ENCODE peak calls at places on chromosomes 1 and 21, in eight cellular contexts. One of them, this sample, is unnamed.

GRCh38 chr1:67300561-67300960 is 7.1 kb upstream of the IL12RB2 start:
- DNase-seq in heart right ventricle: no peak
- DNase-seq in HL-60: no peak
- DNase-seq in neural progenitor cell: no peak
- DNase-seq in A549: no peak
- DNase-seq in spleen: no peak
- DNase-seq in lung: no peak
- DNase-seq in astrocyte of the spinal cord: peak
- DNase-seq in this sample: no peak

GRCh38 chr1:228018125-228018398 is 11.3 kb downstream of the WNT3A start:
- DNase-seq in heart right ventricle: no peak
- DNase-seq in HL-60: no peak
- DNase-seq in neural progenitor cell: no peak
- DNase-seq in A549: no peak
- DNase-seq in spleen: no peak
- DNase-seq in lung: no peak
- DNase-seq in astrocyte of the spinal cord: no peak
- DNase-seq in this sample: no peak

GRCh38 chr1:99979071-99979470 is 9.3 kb downstream of the SLC35A3 start:
- DNase-seq in heart right ventricle: no peak
- DNase-seq in HL-60: no peak
- DNase-seq in neural progenitor cell: no peak
- DNase-seq in A549: no peak
- DNase-seq in spleen: no peak
- DNase-seq in lung: no peak
- DNase-seq in astrocyte of the spinal cord: no peak
- DNase-seq in this sample: no peak

GRCh38 chr1:46653405-46653853 is 14.7 kb downstream of the ATPAF1 start:
- DNase-seq in heart right ventricle: no peak
- DNase-seq in HL-60: no peak
- DNase-seq in neural progenitor cell: no peak
- DNase-seq in A549: no peak
- DNase-seq in spleen: no peak
- DNase-seq in lung: no peak
- DNase-seq in astrocyte of the spinal cord: peak
- DNase-seq in this sample: no peak

GRCh38 chr1:3863231-3863935 is 6.1 kb downstream of the DFFB start:
- DNase-seq in heart right ventricle: no peak
- DNase-seq in HL-60: no peak
- DNase-seq in neural progenitor cell: no peak
- DNase-seq in A549: no peak
- DNase-seq in spleen: no peak
- DNase-seq in lung: no peak
- DNase-seq in astrocyte of the spinal cord: no peak
- DNase-seq in this sample: no peak

GRCh38 chr1:92329356-92330129 is 30.7 kb downstream of the RPAP2 start:
- DNase-seq in heart right ventricle: no peak
- DNase-seq in HL-60: no peak
- DNase-seq in neural progenitor cell: no peak
- DNase-seq in A549: no peak
- DNase-seq in spleen: no peak
- DNase-seq in lung: no peak
- DNase-seq in astrocyte of the spinal cord: peak
- DNase-seq in this sample: no peak

GRCh38 chr21:32962286-32962685 is 63.4 kb upstream of the OLIG2 start:
- DNase-seq in heart right ventricle: no peak
- DNase-seq in HL-60: no peak
- DNase-seq in neural progenitor cell: peak
- DNase-seq in A549: no peak
- DNase-seq in spleen: no peak
- DNase-seq in lung: no peak
- DNase-seq in astrocyte of the spinal cord: no peak
- DNase-seq in this sample: no peak

GRCh38 chr1:32142446-32143301 is 34.8 kb downstream of the KPNA6 start:
- DNase-seq in heart right ventricle: peak
- DNase-seq in HL-60: no peak
- DNase-seq in neural progenitor cell: no peak
- DNase-seq in A549: peak
- DNase-seq in spleen: no peak
- DNase-seq in lung: no peak
- DNase-seq in astrocyte of the spinal cord: peak
- DNase-seq in this sample: peak

GRCh38 chr1:193558491-193559028 is 372.1 kb upstream of the B3GALT2 start:
- DNase-seq in heart right ventricle: no peak
- DNase-seq in HL-60: peak
- DNase-seq in neural progenitor cell: no peak
- DNase-seq in A549: peak
- DNase-seq in spleen: no peak
- DNase-seq in lung: peak
- DNase-seq in astrocyte of the spinal cord: peak
- DNase-seq in this sample: no peak

GRCh38 chr1:150971583-150972416 is 2.8 kb downstream of the CERS2 start:
- DNase-seq in heart right ventricle: no peak
- DNase-seq in HL-60: no peak
- DNase-seq in neural progenitor cell: peak
- DNase-seq in A549: no peak
- DNase-seq in spleen: peak
- DNase-seq in lung: peak
- DNase-seq in astrocyte of the spinal cord: no peak
- DNase-seq in this sample: no peak

GRCh38 chr21:45962531-45963224 is 18.9 kb upstream of the COL6A1 start:
- DNase-seq in heart right ventricle: no peak
- DNase-seq in HL-60: no peak
- DNase-seq in neural progenitor cell: no peak
- DNase-seq in A549: no peak
- DNase-seq in spleen: no peak
- DNase-seq in lung: no peak
- DNase-seq in astrocyte of the spinal cord: no peak
- DNase-seq in this sample: no peak

GRCh38 chr1:241142493-241142892 is 214.5 kb downstream of the RGS7 start:
- DNase-seq in heart right ventricle: no peak
- DNase-seq in HL-60: no peak
- DNase-seq in neural progenitor cell: no peak
- DNase-seq in A549: no peak
- DNase-seq in spleen: no peak
- DNase-seq in lung: no peak
- DNase-seq in astrocyte of the spinal cord: no peak
- DNase-seq in this sample: no peak

GRCh38 chr1:230365723-230366307 is 60.3 kb downstream of the PGBD5 start:
- DNase-seq in heart right ventricle: no peak
- DNase-seq in HL-60: no peak
- DNase-seq in neural progenitor cell: peak
- DNase-seq in A549: no peak
- DNase-seq in spleen: no peak
- DNase-seq in lung: no peak
- DNase-seq in astrocyte of the spinal cord: no peak
- DNase-seq in this sample: no peak
- TF ChIP-seq CTCF in heart right ventricle: peak
- TF ChIP-seq CTCF in HL-60: no peak
- TF ChIP-seq CTCF in neural progenitor cell: peak
- TF ChIP-seq CTCF in A549: no peak
- TF ChIP-seq CTCF in spleen: no peak
- TF ChIP-seq CTCF in lung: no peak
- TF ChIP-seq CTCF in astrocyte of the spinal cord: no peak
- TF ChIP-seq CTCF in this sample: peak

DNA sequence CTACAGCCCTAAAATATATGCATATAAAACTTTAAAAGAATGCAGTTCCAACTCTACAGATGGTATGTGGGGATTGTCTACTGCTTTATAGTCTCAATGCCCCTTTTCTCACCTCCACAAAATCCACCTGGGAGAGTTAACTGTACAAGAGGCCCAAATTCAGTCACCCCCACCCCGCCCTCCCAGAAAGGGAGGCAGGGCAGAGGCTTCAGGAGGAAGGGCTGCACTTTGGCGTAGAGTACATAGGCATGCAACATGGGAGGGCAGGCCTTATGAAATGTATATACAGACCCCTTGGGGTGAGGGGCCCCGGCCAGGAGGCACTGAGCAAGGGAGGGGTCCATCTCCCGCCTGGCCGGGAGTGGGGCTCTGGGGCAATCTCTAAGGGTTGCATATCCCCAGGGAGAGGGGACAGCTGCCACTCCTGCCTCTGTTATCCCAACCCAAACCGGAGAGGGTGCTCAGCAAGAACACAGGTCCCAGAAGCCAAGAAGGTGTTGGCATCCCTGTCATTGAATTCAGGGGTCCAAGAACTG is 1.3 kb upstream of the PYGO2 start:
- DNase-seq in heart right ventricle: no peak
- DNase-seq in HL-60: no peak
- DNase-seq in neural progenitor cell: no peak
- DNase-seq in A549: no peak
- DNase-seq in spleen: peak
- DNase-seq in lung: no peak
- DNase-seq in astrocyte of the spinal cord: no peak
- DNase-seq in this sample: no peak
- H3K4me3 ChIP-seq in heart right ventricle: no peak
- H3K4me3 ChIP-seq in HL-60: peak
- H3K4me3 ChIP-seq in neural progenitor cell: peak
- H3K4me3 ChIP-seq in A549: peak
- H3K4me3 ChIP-seq in spleen: peak
- H3K4me3 ChIP-seq in lung: no peak
- H3K4me3 ChIP-seq in astrocyte of the spinal cord: no peak
- H3K4me3 ChIP-seq in this sample: peak

GRCh38 chr1:27372022-27372807 is 2.4 kb downstream of the FCN3 start:
- DNase-seq in heart right ventricle: no peak
- DNase-seq in HL-60: no peak
- DNase-seq in neural progenitor cell: no peak
- DNase-seq in A549: no peak
- DNase-seq in spleen: no peak
- DNase-seq in lung: no peak
- DNase-seq in astrocyte of the spinal cord: no peak
- DNase-seq in this sample: no peak

GRCh38 chr1:27367160-27367650 is 444 bp upstream of the MAP3K6 start:
- DNase-seq in heart right ventricle: no peak
- DNase-seq in HL-60: no peak
- DNase-seq in neural progenitor cell: no peak
- DNase-seq in A549: no peak
- DNase-seq in spleen: no peak
- DNase-seq in lung: no peak
- DNase-seq in astrocyte of the spinal cord: no peak
- DNase-seq in this sample: no peak

GRCh38 chr1:27366411-27367159 is at the start of gene MAP3K6:
- DNase-seq in heart right ventricle: peak
- DNase-seq in HL-60: no peak
- DNase-seq in neural progenitor cell: peak
- DNase-seq in A549: peak
- DNase-seq in spleen: peak
- DNase-seq in lung: peak
- DNase-seq in astrocyte of the spinal cord: peak
- DNase-seq in this sample: peak

GRCh38 chr1:27366113-27366410 is 699 bp downstream of the MAP3K6 start:
- DNase-seq in heart right ventricle: peak
- DNase-seq in HL-60: no peak
- DNase-seq in neural progenitor cell: peak
- DNase-seq in A549: peak
- DNase-seq in spleen: peak
- DNase-seq in lung: peak
- DNase-seq in astrocyte of the spinal cord: peak
- DNase-seq in this sample: no peak

DNA sequence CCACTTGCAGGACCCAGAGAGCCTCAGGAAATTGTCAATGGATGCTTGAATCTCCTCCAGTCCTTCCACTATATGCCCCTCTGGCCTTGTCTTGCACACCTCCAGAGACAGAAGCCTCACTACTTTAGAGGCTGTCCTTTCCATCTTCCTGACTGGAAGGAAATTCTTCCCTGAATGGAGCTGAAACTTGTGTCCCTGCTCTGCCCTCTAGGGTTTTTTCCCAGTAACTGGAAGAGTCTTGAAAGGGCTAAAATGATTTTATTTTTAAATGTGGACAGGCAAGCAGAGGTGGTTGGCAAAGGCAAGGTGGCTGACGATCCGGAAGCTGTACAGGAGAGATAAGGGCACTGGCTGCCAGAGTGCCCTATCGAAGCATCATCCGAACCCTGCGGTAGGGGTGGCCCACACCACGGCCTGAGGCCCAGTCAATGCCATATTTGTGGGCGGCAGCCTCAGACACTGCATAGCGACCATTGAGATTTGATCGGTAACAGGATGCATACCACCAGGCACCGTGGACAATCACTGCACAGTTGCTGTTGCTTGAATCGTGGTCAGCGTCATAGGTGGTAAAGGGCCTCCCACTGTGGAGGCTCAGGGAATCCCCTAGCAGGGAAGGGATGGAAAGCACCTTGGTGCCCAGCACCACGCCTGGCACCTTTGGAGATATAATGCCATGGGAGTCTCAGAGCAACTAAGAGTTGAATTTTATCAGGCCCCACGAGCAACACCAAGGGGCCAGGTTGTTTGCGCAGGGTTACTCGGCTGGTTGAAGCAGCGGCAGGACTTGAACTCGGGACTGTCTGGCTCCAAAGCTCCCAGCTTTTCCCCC is 2.3 kb upstream of the MAP3K6 start:
- DNase-seq in heart right ventricle: no peak
- DNase-seq in HL-60: no peak
- DNase-seq in neural progenitor cell: no peak
- DNase-seq in A549: peak
- DNase-seq in spleen: no peak
- DNase-seq in lung: no peak
- DNase-seq in astrocyte of the spinal cord: peak
- DNase-seq in this sample: no peak
- TF ChIP-seq CTCF in heart right ventricle: no peak
- TF ChIP-seq CTCF in HL-60: no peak
- TF ChIP-seq CTCF in neural progenitor cell: peak
- TF ChIP-seq CTCF in A549: peak
- TF ChIP-seq CTCF in spleen: no peak
- TF ChIP-seq CTCF in lung: no peak
- TF ChIP-seq CTCF in astrocyte of the spinal cord: peak
- TF ChIP-seq CTCF in this sample: no peak

DNA sequence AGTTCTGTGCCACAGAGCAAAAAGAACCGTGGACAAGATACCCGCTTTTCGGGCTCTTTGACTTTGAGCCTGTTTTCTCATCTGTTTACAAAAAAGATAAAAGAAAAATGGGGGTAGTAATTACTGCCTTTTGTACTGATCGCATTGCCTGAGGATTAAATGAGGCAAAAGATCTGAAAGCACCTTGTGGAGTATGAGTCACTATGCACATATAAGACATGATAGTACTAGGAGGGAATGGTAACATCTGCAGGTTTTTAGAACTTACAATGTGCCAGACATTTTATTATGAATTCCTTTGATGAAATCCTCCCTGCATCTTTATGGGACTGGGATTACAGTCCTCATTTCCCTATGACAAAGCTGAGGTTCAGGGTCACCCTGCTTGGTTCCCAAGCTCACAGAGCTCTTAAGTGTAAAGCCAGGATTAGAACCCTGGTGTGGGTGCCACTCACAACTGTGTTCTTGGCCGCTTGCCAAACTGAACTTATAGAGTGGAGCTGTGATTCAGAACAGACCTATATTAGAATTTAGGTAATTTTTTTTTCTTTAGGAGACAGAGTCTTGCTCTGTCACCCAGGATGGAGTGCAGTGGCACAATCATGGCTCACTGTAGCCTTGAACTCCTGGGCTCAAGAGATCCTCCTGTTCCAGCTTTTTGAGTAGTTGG is 1.8 kb downstream of the DISC1 start:
- DNase-seq in heart right ventricle: no peak
- DNase-seq in HL-60: no peak
- DNase-seq in neural progenitor cell: no peak
- DNase-seq in A549: no peak
- DNase-seq in spleen: no peak
- DNase-seq in lung: no peak
- DNase-seq in astrocyte of the spinal cord: no peak
- DNase-seq in this sample: no peak
- H3K4me3 ChIP-seq in heart right ventricle: no peak
- H3K4me3 ChIP-seq in HL-60: no peak
- H3K4me3 ChIP-seq in neural progenitor cell: no peak
- H3K4me3 ChIP-seq in A549: no peak
- H3K4me3 ChIP-seq in spleen: peak
- H3K4me3 ChIP-seq in lung: no peak
- H3K4me3 ChIP-seq in astrocyte of the spinal cord: no peak
- H3K4me3 ChIP-seq in this sample: no peak

This sample was measured in LNCaP clone FGC.